ENCODE peak calls at places on chromosomes 7 and 10, in eight cellular contexts. F, W, O, S, G, A, M and T are unnamed samples.

GRCh38 chr10:100340948-100341847 is 5.8 kb upstream of the SCD start:
- DNase-seq in F (no peak), W (no peak), O (no peak), S (no peak), G (no peak), A (no peak), M (no peak), T (no peak)

GRCh38 chr10:46326971-46327370 is 40.2 kb downstream of the ANTXRL start:
- DNase-seq in F (no peak), W (no peak), O (no peak), S (no peak), G (no peak), A (no peak), M (no peak), T (no peak)

GRCh38 chr10:78296794-78297193 is 263.1 kb downstream of the RPS24 start:
- DNase-seq in F (no peak), W (no peak), O (no peak), S (no peak), G (no peak), A (no peak), M (no peak), T (no peak)

GRCh38 chr7:81013036-81013435 is 94.2 kb upstream of the SEMA3C start:
- DNase-seq in F (no peak), W (no peak), O (no peak), S (no peak), G (no peak), A (no peak), M (peak), T (no peak)

GRCh38 chr10:11229893-11230292 is 212.2 kb downstream of the CELF2 start:
- DNase-seq in F (no peak), W (no peak), O (no peak), S (no peak), G (no peak), A (no peak), M (no peak), T (no peak)

GRCh38 chr10:8405551-8405950 is 351.1 kb downstream of the GATA3 start:
- DNase-seq in F (no peak), W (no peak), O (no peak), S (no peak), G (no peak), A (no peak), M (no peak), T (no peak)

GRCh38 chr10:32049113-32049512 is 7.1 kb downstream of the KIF5B start:
- DNase-seq in F (no peak), W (no peak), O (no peak), S (no peak), G (no peak), A (no peak), M (no peak), T (no peak)

GRCh38 chr7:12418452-12418851 is 14.8 kb upstream of the VWDE start:
- DNase-seq in F (peak), W (no peak), O (no peak), S (no peak), G (no peak), A (no peak), M (no peak), T (no peak)

GRCh38 chr10:63480237-63480636 is 14.5 kb upstream of the JMJD1C start:
- DNase-seq in F (no peak), W (no peak), O (no peak), S (no peak), G (no peak), A (no peak), M (no peak), T (no peak)

GRCh38 chr7:150514748-150515222 is at the start of gene GIMAP7:
- DNase-seq in F (peak), W (no peak), O (no peak), S (no peak), G (no peak), A (no peak), M (no peak), T (peak)

GRCh38 chr7:116210345-116211005 is at the start of gene TES:
- DNase-seq in F (peak), W (peak), O (no peak), S (no peak), G (peak), A (peak), M (no peak), T (peak)

GRCh38 chr10:106082865-106083264 is 1081.6 kb downstream of the SORCS1 start:
- DNase-seq in F (no peak), W (no peak), O (no peak), S (no peak), G (no peak), A (no peak), M (no peak), T (no peak)

GRCh38 chr7:77327932-77328628 is 88.1 kb downstream of the GSAP start:
- DNase-seq in F (peak), W (no peak), O (no peak), S (no peak), G (no peak), A (no peak), M (no peak), T (no peak)

GRCh38 chr10:28378986-28379585 is 76.2 kb upstream of the MPP7 start:
- DNase-seq in F (no peak), W (no peak), O (no peak), S (no peak), G (no peak), A (no peak), M (no peak), T (no peak)

GRCh38 chr7:95725170-95725569 is 47.2 kb upstream of the DYNC1I1 start:
- DNase-seq in F (peak), W (no peak), O (no peak), S (no peak), G (no peak), A (no peak), M (no peak), T (no peak)

GRCh38 chr10:130023454-130024230 is 59.6 kb upstream of the EBF3 start:
- DNase-seq in F (no peak), W (no peak), O (no peak), S (no peak), G (no peak), A (no peak), M (no peak), T (peak)

GRCh38 chr7:129146237-129146979 is 1.9 kb downstream of the TSPAN33 start:
- DNase-seq in F (no peak), W (no peak), O (no peak), S (no peak), G (no peak), A (no peak), M (no peak), T (no peak)

GRCh38 chr7:80255656-80256055 is 121.0 kb downstream of the GNAI1 start:
- DNase-seq in F (no peak), W (no peak), O (no peak), S (no peak), G (no peak), A (no peak), M (no peak), T (no peak)

GRCh38 chr7:106840342-106840741 is 24.7 kb upstream of the PIK3CG start:
- DNase-seq in F (no peak), W (no peak), O (no peak), S (no peak), G (no peak), A (no peak), M (peak), T (no peak)

GRCh38 chr7:70383369-70383768 is 748.6 kb upstream of the GALNT17 start:
- DNase-seq in F (no peak), W (no peak), O (no peak), S (no peak), G (no peak), A (no peak), M (no peak), T (no peak)

GRCh38 chr10:28505359-28505959 is 27.5 kb upstream of the WAC start:
- DNase-seq in F (no peak), W (no peak), O (no peak), S (no peak), G (no peak), A (no peak), M (no peak), T (no peak)

GRCh38 chr10:21638681-21639080 is 104.6 kb downstream of the MLLT10 start:
- DNase-seq in F (no peak), W (no peak), O (no peak), S (no peak), G (no peak), A (no peak), M (no peak), T (no peak)

GRCh38 chr10:2964632-2965296 is 102.6 kb upstream of the PFKP start:
- DNase-seq in F (no peak), W (no peak), O (no peak), S (no peak), G (no peak), A (no peak), M (no peak), T (no peak)

GRCh38 chr7:112080974-112081373 is 125.2 kb downstream of the DOCK4 start:
- DNase-seq in F (peak), W (no peak), O (no peak), S (peak), G (no peak), A (no peak), M (no peak), T (no peak)

GRCh38 chr7:108114117-108114841 is 15.9 kb downstream of the LAMB4 start:
- DNase-seq in F (peak), W (no peak), O (no peak), S (no peak), G (no peak), A (no peak), M (no peak), T (no peak)

GRCh38 chr7:33221374-33221773 is 92.0 kb downstream of the BBS9 start:
- DNase-seq in F (no peak), W (no peak), O (no peak), S (no peak), G (no peak), A (no peak), M (no peak), T (no peak)

GRCh38 chr7:51009716-51010496 is 227.2 kb upstream of the GRB10 start:
- DNase-seq in F (peak), W (no peak), O (peak), S (peak), G (no peak), A (no peak), M (peak), T (no peak)

GRCh38 chr7:47497367-47498096 is 84.4 kb downstream of the TNS3 start:
- DNase-seq in F (peak), W (no peak), O (no peak), S (no peak), G (no peak), A (peak), M (no peak), T (no peak)

GRCh38 chr7:143388051-143388450 is 6.9 kb downstream of the ZYX start:
- DNase-seq in F (no peak), W (no peak), O (no peak), S (no peak), G (no peak), A (no peak), M (no peak), T (no peak)

GRCh38 chr7:143389316-143390097 is 8.4 kb downstream of the ZYX start:
- DNase-seq in F (no peak), W (no peak), O (no peak), S (no peak), G (no peak), A (no peak), M (no peak), T (no peak)

GRCh38 chr7:143385891-143386781 is 5.0 kb downstream of the ZYX start:
- DNase-seq in F (peak), W (peak), O (no peak), S (no peak), G (peak), A (no peak), M (no peak), T (no peak)

GRCh38 chr7:143388491-143389101 is 7.5 kb downstream of the ZYX start:
- DNase-seq in F (no peak), W (no peak), O (no peak), S (no peak), G (no peak), A (no peak), M (no peak), T (peak)

DNA sequence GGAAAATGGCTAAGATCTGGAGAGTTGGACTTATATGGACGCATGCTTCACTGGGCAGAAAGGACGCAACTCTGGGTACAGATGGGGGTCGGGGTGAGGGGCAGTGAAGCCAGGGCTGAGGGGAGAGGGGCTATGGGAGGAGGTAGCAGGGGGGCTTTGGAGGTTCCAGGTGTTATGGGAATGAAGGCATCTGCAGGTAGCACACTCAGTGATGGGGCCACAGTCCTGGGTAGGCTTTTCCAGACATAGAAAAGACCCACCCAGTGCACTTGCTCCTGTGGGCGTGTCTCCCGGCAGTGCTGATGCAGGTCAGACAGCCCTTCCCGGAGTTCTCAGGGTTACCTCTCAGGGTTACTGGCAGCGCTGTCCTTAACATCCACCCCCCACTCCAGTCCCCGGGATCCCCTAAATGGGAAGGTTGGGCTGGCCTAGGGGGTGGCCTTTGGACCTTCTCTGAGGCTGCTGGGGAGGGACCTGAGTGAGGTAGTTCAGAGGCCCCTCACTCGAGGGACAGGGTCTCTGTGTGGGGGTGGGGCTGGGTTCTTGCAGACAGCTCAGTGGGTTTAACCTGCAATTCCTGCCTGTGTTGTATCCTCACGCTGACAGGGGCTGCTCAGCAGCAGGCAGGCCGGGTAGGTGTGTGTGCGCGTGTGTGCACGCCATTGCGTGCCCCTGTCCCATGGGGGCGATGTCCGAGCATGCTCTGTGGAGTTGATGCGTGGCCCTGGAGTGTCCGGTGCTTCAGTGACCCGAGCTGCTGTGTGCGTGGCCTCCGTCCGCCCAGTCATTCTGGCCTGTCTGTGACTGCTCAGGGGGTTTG is 6.2 kb downstream of the ZYX start:
- DNase-seq in F (no peak), W (no peak), O (no peak), S (no peak), G (no peak), A (no peak), M (no peak), T (no peak)
- TF ChIP-seq POLR2A in F (peak), W (no peak), O (no peak), S (no peak), G (no peak), A (no peak), M (no peak), T (no peak)

DNA sequence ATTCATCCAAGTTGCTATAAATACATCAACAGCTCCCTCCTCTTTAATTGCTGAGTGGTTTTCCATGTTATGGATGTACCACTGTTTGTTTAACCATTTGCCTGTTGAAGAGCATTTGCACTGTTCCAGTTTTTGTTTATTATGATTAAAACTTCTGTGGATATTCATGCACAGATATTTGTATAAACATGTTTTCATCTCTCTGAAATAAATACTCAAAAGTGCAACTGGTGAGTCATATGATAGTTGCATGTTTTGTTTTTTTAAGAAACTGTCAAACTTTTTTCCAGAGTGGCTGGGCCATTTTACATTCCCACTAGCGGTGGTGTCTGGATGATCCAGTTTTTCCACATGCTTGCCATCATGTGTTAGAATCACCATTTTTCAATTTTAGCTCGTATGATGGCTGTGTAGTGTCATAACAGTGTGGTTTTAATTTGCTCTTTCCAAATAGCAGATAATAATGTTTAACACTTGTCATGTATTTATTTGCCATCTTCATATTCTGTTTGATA is 33.6 kb downstream of the MEOX2 start:
- DNase-seq in F (no peak), W (no peak), O (no peak), S (no peak), G (no peak), A (no peak), M (no peak), T (no peak)
- TF ChIP-seq POLR2A in F (no peak), W (no peak), O (no peak), S (no peak), G (no peak), A (no peak), M (no peak), T (no peak)

DNA sequence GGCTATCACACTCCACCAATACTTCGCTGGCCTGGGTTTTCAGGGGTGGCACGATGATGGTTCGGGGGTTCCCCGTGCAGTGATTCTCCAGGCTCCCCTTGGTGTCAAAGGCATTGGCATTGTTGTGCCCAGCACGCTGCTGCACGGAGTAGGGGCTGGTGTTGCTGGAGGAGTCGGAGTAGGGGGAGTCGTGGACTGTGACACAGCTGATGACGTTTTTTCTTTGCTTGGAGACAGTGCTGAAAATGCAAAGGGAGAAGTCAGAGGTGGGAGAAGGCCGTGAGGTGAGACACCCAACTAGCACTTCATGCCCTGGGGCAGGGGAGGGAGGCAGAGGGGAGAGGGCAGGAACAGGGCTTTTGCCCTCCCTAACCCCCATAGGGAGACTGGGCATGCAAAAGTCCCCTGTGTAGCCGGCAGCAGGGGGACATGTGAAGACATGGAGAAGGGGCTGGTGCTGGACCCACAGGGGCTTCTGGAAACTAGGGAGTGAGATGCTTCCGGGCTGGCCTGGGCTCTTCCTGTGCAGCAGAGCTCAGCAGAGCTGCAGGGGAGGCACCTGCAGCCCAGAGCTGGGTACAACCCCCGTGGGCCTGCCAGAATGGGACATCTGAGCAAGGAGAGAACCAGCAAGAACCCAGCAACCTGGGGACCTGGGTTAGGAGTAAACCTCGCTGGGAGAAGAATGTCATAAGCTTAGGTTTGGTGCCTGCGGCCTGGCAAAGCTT is 60.5 kb downstream of the CLEC2L start:
- DNase-seq in F (no peak), W (no peak), O (peak), S (no peak), G (no peak), A (no peak), M (no peak), T (peak)
- TF ChIP-seq POLR2A in F (no peak), W (no peak), O (no peak), S (no peak), G (no peak), A (no peak), M (no peak), T (no peak)

GRCh38 chr10:43417950-43418768 is 9.2 kb upstream of the HNRNPF start:
- DNase-seq in F (peak), W (no peak), O (no peak), S (no peak), G (no peak), A (peak), M (no peak), T (no peak)

GRCh38 chr10:43419997-43420368 is 11.0 kb upstream of the HNRNPF start:
- DNase-seq in F (no peak), W (no peak), O (peak), S (no peak), G (no peak), A (no peak), M (no peak), T (no peak)

GRCh38 chr10:43421201-43421507 is 12.2 kb upstream of the HNRNPF start:
- DNase-seq in F (no peak), W (no peak), O (no peak), S (no peak), G (no peak), A (no peak), M (no peak), T (no peak)

GRCh38 chr10:43421519-43421918 is 12.5 kb upstream of the HNRNPF start:
- DNase-seq in F (no peak), W (no peak), O (no peak), S (no peak), G (no peak), A (no peak), M (no peak), T (no peak)

GRCh38 chr10:43420369-43421200 is 11.6 kb upstream of the HNRNPF start:
- DNase-seq in F (peak), W (peak), O (peak), S (peak), G (peak), A (peak), M (peak), T (peak)
- TF ChIP-seq POLR2A in F (peak), W (peak), O (no peak), S (no peak), G (peak), A (peak), M (peak), T (peak)

GRCh38 chr7:130940326-130940725 is 206.3 kb upstream of the KLF14 start:
- DNase-seq in F (no peak), W (no peak), O (no peak), S (no peak), G (no peak), A (no peak), M (no peak), T (no peak)
- TF ChIP-seq POLR2A in F (no peak), W (no peak), O (no peak), S (no peak), G (no peak), A (peak), M (no peak), T (no peak)

DNA sequence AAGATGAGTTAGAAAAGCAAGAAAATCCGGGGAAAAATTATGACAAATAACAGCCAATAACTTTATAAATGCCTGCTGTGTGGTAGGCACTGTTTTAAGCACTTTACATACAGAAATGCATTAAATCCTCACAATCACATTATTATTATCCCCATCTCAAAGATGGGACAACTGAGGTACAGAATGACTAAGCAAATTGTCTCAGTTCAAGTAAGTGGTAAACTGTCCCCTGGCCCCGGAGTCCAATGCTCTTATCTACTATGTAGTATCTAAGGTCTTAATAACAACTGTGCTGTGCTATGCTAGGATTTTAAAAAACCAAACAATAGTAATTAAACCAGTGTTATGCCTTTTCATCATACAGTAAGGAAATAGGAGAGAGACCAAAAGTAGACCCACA is 105.6 kb downstream of the RTKN2 start:
- DNase-seq in F (no peak), W (no peak), O (no peak), S (no peak), G (no peak), A (no peak), M (no peak), T (no peak)
- TF ChIP-seq POLR2A in F (no peak), W (no peak), O (no peak), S (no peak), G (no peak), A (no peak), M (no peak), T (no peak)